ENCODE peak calls at places on chromosomes 4 and X, in eight cellular contexts. U is colonic mucosa, E is esophagus squamous epithelium, P is RWPE2, F is HCT116, L is lung, T is right atrium auricular region, A is SK-N-SH. D is an unnamed sample. For H3K36me3, the result is how much of the 10 kb centered on the place peaks cover.

GRCh38 chr4:55035892-55036291 is 89.5 kb downstream of the KDR start:
- DNase-seq in U (no peak), E (no peak), P (no peak), F (no peak), L (no peak), T (no peak), A (no peak), D (no peak)

GRCh38 chrX:20091499-20091898 is 25.2 kb downstream of the MAP7D2 start:
- DNase-seq in U (no peak), E (no peak), P (no peak), F (no peak), L (no peak), T (no peak), A (no peak), D (no peak)

GRCh38 chrX:72273718-72274117 is 3.3 kb downstream of the RPS4X start:
- DNase-seq in U (no peak), E (no peak), P (no peak), F (no peak), L (no peak), T (no peak), A (no peak), D (no peak)

GRCh38 chr4:177713454-177713853 is 271.2 kb upstream of the AGA start:
- DNase-seq in U (no peak), E (no peak), P (no peak), F (no peak), L (no peak), T (no peak), A (no peak), D (no peak)

GRCh38 chr4:173526034-173526482 is 4.0 kb downstream of the HAND2 start:
- DNase-seq in U (no peak), E (no peak), P (no peak), F (no peak), L (no peak), T (no peak), A (peak), D (no peak)

GRCh38 chr4:20279381-20279780 is 27.7 kb downstream of the SLIT2 start:
- DNase-seq in U (no peak), E (no peak), P (no peak), F (no peak), L (no peak), T (no peak), A (no peak), D (no peak)

GRCh38 chr4:98609946-98610345 is 48.5 kb downstream of the TSPAN5 start:
- DNase-seq in U (no peak), E (no peak), P (no peak), F (no peak), L (no peak), T (no peak), A (no peak), D (no peak)

GRCh38 chrX:16319929-16320328 is 152.6 kb downstream of the MAGEB17 start:
- DNase-seq in U (no peak), E (no peak), P (no peak), F (no peak), L (no peak), T (no peak), A (no peak), D (no peak)

GRCh38 chrX:57918750-57919436 is 8.6 kb upstream of the ZXDA start:
- DNase-seq in U (peak), E (no peak), P (no peak), F (peak), L (no peak), T (no peak), A (peak), D (no peak)

GRCh38 chrX:14476169-14476568 is 53.2 kb upstream of the GLRA2 start:
- DNase-seq in U (peak), E (no peak), P (no peak), F (no peak), L (no peak), T (no peak), A (no peak), D (no peak)

GRCh38 chr4:154064244-154064643 is 275.4 kb upstream of the SFRP2 start:
- DNase-seq in U (no peak), E (no peak), P (no peak), F (no peak), L (no peak), T (no peak), A (no peak), D (no peak)

GRCh38 chr4:144906181-144906895 is 191.7 kb downstream of the ANAPC10 start:
- DNase-seq in U (no peak), E (no peak), P (no peak), F (no peak), L (no peak), T (no peak), A (no peak), D (no peak)

GRCh38 chr4:182143822-182144620 is 99.2 kb upstream of the TENM3 start:
- DNase-seq in U (no peak), E (no peak), P (peak), F (no peak), L (no peak), T (no peak), A (peak), D (no peak)

GRCh38 chr4:138977525-138977924 is 38.1 kb upstream of the NOCT start:
- DNase-seq in U (no peak), E (no peak), P (no peak), F (no peak), L (no peak), T (no peak), A (no peak), D (no peak)

GRCh38 chrX:66634272-66634671 is 4.6 kb downstream of the EDA2R start:
- DNase-seq in U (no peak), E (no peak), P (no peak), F (no peak), L (no peak), T (no peak), A (no peak), D (no peak)

GRCh38 chrX:78540171-78540570 is 119.0 kb downstream of the RTL3 start:
- DNase-seq in U (no peak), E (no peak), P (no peak), F (no peak), L (no peak), T (no peak), A (no peak), D (no peak)

GRCh38 chrX:18789916-18790315 is 82.5 kb downstream of the PPEF1 start:
- DNase-seq in U (no peak), E (no peak), P (no peak), F (no peak), L (no peak), T (no peak), A (no peak), D (no peak)

GRCh38 chr4:76665139-76665538 is 230.1 kb downstream of the SHROOM3 start:
- DNase-seq in U (peak), E (no peak), P (peak), F (peak), L (peak), T (no peak), A (no peak), D (no peak)

GRCh38 chr4:742742-743311 is 37.2 kb downstream of the PCGF3 start:
- DNase-seq in U (peak), E (no peak), P (peak), F (peak), L (peak), T (peak), A (peak), D (no peak)

GRCh38 chr4:155604718-155605601 is 61.7 kb upstream of the GUCY1A1 start:
- DNase-seq in U (no peak), E (no peak), P (no peak), F (no peak), L (peak), T (peak), A (no peak), D (peak)

GRCh38 chr4:129804458-129804981 is 708.6 kb downstream of the C4orf33 start:
- DNase-seq in U (no peak), E (no peak), P (no peak), F (no peak), L (no peak), T (no peak), A (no peak), D (no peak)

GRCh38 chrX:38170556-38170955 is 50.1 kb downstream of the SRPX start:
- DNase-seq in U (no peak), E (no peak), P (no peak), F (no peak), L (no peak), T (no peak), A (no peak), D (no peak)

GRCh38 chrX:22314692-22315091 is 42.0 kb downstream of the CBLL2 start:
- DNase-seq in U (no peak), E (no peak), P (no peak), F (no peak), L (no peak), T (no peak), A (no peak), D (no peak)

GRCh38 chrX:79366888-79367749 is at the start of gene ITM2A:
- DNase-seq in U (peak), E (no peak), P (no peak), F (no peak), L (no peak), T (peak), A (peak), D (peak)

GRCh38 chr4:96652158-96652557 is 812.3 kb downstream of the PDHA2 start:
- DNase-seq in U (no peak), E (no peak), P (no peak), F (no peak), L (no peak), T (no peak), A (no peak), D (no peak)

GRCh38 chr4:109472343-109472761 is 38.7 kb downstream of the SEC24B start:
- DNase-seq in U (no peak), E (no peak), P (no peak), F (no peak), L (no peak), T (no peak), A (no peak), D (no peak)

GRCh38 chr4:6658635-6659075 is 18.2 kb downstream of the MRFAP1 start:
- DNase-seq in U (no peak), E (no peak), P (no peak), F (no peak), L (no peak), T (no peak), A (no peak), D (peak)

GRCh38 chr4:112510191-112510467 is 5.9 kb downstream of the NEUROG2 start:
- DNase-seq in U (no peak), E (no peak), P (no peak), F (no peak), L (no peak), T (no peak), A (peak), D (no peak)

GRCh38 chr4:184417802-184418511 is 56.4 kb downstream of the IRF2 start:
- DNase-seq in U (no peak), E (no peak), P (peak), F (peak), L (no peak), T (no peak), A (no peak), D (no peak)

GRCh38 chrX:16023790-16024734 is 99.3 kb upstream of the GRPR start:
- DNase-seq in U (no peak), E (no peak), P (no peak), F (peak), L (no peak), T (no peak), A (no peak), D (no peak)

GRCh38 chrX:67726028-67726427 is 182.2 kb downstream of the AR start:
- DNase-seq in U (no peak), E (no peak), P (no peak), F (no peak), L (no peak), T (no peak), A (no peak), D (no peak)

GRCh38 chrX:112545051-112545450 is 134.7 kb downstream of the LHFPL1 start:
- DNase-seq in U (no peak), E (no peak), P (no peak), F (no peak), L (no peak), T (no peak), A (no peak), D (no peak)

GRCh38 chrX:136063340-136064079 is 78.3 kb downstream of the SLC9A6 start:
- DNase-seq in U (no peak), E (no peak), P (no peak), F (no peak), L (no peak), T (peak), A (no peak), D (no peak)

GRCh38 chr4:11039494-11040142 is 355.1 kb upstream of the CLNK start:
- DNase-seq in U (no peak), E (no peak), P (no peak), F (no peak), L (no peak), T (no peak), A (no peak), D (no peak)

GRCh38 chr4:34250562-34250961 is 1993.8 kb downstream of the ARAP2 start:
- DNase-seq in U (no peak), E (no peak), P (no peak), F (no peak), L (no peak), T (no peak), A (no peak), D (no peak)

GRCh38 chr4:90127706-90128345 is 632 bp downstream of the CCSER1 start:
- DNase-seq in U (peak), E (no peak), P (no peak), F (no peak), L (peak), T (no peak), A (peak), D (no peak)

GRCh38 chrX:39398973-39399268 is 597.7 kb downstream of the MID1IP1 start:
- DNase-seq in U (no peak), E (no peak), P (no peak), F (no peak), L (no peak), T (no peak), A (no peak), D (no peak)

GRCh38 chrX:67673741-67674274 is 130.0 kb downstream of the AR start:
- DNase-seq in U (no peak), E (no peak), P (no peak), F (no peak), L (no peak), T (no peak), A (no peak), D (no peak)

GRCh38 chr4:83269256-83269655 is 15.3 kb downstream of the COQ2 start:
- DNase-seq in U (no peak), E (no peak), P (no peak), F (no peak), L (no peak), T (no peak), A (no peak), D (no peak)
- H3K36me3 ChIP-seq in U (under half), E (under half), P (half or more), F (under half), L (under half), T (under half), A (under half), D (under half)

DNA sequence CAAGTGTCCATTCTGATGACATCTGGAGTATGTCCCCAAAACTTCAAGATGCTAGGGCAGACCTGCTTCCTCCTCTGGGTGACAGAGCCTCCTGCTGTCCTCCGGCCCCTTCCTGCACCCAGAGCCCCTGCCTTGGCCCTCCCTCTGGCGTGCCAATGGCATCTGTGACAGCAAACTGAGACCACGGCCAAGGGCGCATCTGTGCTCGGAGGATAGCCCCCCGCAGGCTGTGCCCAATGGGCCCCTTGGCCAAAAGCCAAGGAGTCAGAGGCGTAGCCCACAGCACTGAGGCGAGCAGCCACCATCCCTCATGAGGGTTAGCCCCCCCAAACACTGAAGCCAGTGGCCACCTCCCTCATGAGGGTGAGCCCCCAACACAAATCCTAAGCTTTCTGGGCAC is 7.9 kb downstream of the LRPAP1 start:
- DNase-seq in U (no peak), E (no peak), P (no peak), F (no peak), L (no peak), T (no peak), A (no peak), D (no peak)
- H3K36me3 ChIP-seq in U (under half), E (under half), P (half or more), F (under half), L (half or more), T (half or more), A (under half), D (half or more)

GRCh38 chrX:134476284-134476683 is 16.3 kb downstream of the HPRT1 start:
- DNase-seq in U (no peak), E (no peak), P (no peak), F (no peak), L (no peak), T (no peak), A (no peak), D (no peak)
- H3K36me3 ChIP-seq in U (under half), E (under half), P (under half), F (under half), L (under half), T (under half), A (under half), D (under half)

DNA sequence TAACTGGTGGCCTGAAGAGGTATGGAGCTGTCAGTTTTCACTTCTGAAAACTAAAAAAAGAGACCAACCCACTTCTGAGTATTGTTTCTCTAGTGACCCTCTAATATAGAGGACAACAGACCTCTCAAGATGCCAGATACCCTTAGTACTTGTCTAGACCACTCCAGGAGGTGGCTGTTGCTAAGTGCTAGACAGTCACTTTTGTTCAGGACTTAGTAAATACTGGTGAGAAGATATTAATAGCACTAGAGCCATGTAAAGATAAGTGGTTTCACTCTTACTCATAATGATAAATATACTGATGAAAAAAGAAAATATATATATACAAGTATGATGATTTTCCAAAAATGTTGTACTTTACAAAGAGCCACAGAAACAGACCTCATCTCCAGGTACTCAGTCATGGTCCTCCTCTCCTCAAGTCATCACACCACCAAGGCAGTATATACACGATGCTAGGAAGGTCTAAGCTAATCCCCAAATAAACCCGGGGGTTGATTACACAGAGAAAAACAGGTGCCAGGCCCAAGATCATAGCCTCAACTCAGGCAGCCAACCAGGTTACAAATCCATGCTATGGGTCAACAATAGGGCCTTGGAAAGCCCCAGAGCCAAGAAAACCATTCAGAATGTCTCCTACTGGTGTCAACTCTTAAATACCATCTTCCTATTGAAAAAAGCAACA is 66.9 kb downstream of the ARHGEF9 start:
- DNase-seq in U (no peak), E (no peak), P (no peak), F (no peak), L (no peak), T (no peak), A (no peak), D (no peak)
- H3K36me3 ChIP-seq in U (under half), E (under half), P (under half), F (under half), L (under half), T (under half), A (under half), D (under half)

GRCh38 chr4:82352825-82353370 is 20.9 kb downstream of the HNRNPD start:
- DNase-seq in U (no peak), E (no peak), P (no peak), F (no peak), L (no peak), T (no peak), A (no peak), D (no peak)

GRCh38 chr4:82354788-82355187 is 19.0 kb downstream of the HNRNPD start:
- DNase-seq in U (no peak), E (no peak), P (no peak), F (no peak), L (no peak), T (no peak), A (no peak), D (no peak)

GRCh38 chr4:82360298-82361177 is 13.3 kb downstream of the HNRNPD start:
- DNase-seq in U (no peak), E (no peak), P (no peak), F (no peak), L (no peak), T (no peak), A (peak), D (no peak)

GRCh38 chr4:82358773-82359324 is 14.9 kb downstream of the HNRNPD start:
- DNase-seq in U (no peak), E (no peak), P (no peak), F (no peak), L (no peak), T (no peak), A (no peak), D (no peak)

DNA sequence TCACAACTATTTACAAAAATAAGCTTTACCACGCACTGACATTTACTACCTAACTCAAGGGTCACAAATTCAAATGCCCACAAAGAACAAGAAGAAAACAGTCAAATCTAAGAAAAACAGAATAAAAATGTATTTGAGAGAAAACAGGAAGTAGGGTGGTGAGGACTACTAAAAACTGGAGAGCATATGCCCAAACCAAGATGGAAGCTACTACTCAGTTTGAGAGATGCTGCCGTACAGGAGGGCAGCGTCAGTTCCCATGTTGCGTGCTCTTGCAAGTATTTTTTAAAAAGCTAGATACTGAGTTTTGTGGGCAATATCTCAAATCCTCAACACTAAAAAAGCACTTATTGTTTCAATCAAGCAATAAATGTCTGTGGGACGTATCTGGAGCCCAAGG is 16.2 kb downstream of the HNRNPD start:
- DNase-seq in U (no peak), E (no peak), P (no peak), F (no peak), L (no peak), T (no peak), A (no peak), D (no peak)
- H3K36me3 ChIP-seq in U (under half), E (under half), P (half or more), F (half or more), L (under half), T (half or more), A (half or more), D (half or more)

D was measured in suprapubic skin.